ENCODE peak calls at places on chromosomes 5 and 9, in eight cellular contexts. Q, A, P, Y, J, S, U and T are unnamed samples.

GRCh38 chr5:96315431-96315830 is 117.6 kb downstream of the PCSK1 start:
- DNase-seq in P (no peak), U (no peak), A (no peak), J (no peak), S (no peak), Y (no peak), Q (no peak), T (no peak)

GRCh38 chr5:175548899-175549311 is 70.5 kb downstream of the SFXN1 start:
- DNase-seq in U (no peak), P (no peak), S (no peak), Y (no peak), Q (no peak), J (no peak), A (no peak), T (no peak)

GRCh38 chr5:153159611-153160010 is 330.9 kb upstream of the GRIA1 start:
- DNase-seq in U (peak), Y (peak), S (no peak), J (peak), P (peak), Q (no peak), A (peak), T (no peak)

GRCh38 chr9:133619791-133620190 is 10.6 kb upstream of the FAM163B start:
- DNase-seq in P (no peak), Y (peak), S (peak), A (no peak), U (no peak), Q (no peak), J (peak), T (no peak)

GRCh38 chr5:133824661-133825254 is 143.7 kb downstream of the C5orf15 start:
- DNase-seq in P (no peak), A (no peak), U (no peak), S (no peak), Y (no peak), Q (no peak), J (no peak), T (peak)

GRCh38 chr5:154367101-154367500 is 78.7 kb upstream of the SAP30L start:
- DNase-seq in Y (no peak), Q (no peak), J (peak), A (no peak), U (peak), P (peak), S (no peak), T (peak)

GRCh38 chr9:38047301-38048251 is 21.5 kb downstream of the SHB start:
- DNase-seq in J (peak), U (peak), S (no peak), Y (peak), Q (peak), A (peak), P (peak), T (no peak)

GRCh38 chr9:93900971-93901861 is 53.9 kb downstream of the BARX1 start:
- DNase-seq in Y (no peak), J (no peak), U (no peak), Q (no peak), A (no peak), S (no peak), P (no peak), T (no peak)

GRCh38 chr9:84371737-84372136 is 31.2 kb upstream of the SLC28A3 start:
- DNase-seq in Y (peak), A (peak), S (no peak), U (peak), P (peak), J (peak), Q (no peak), T (no peak)

GRCh38 chr5:83488821-83489220 is 17.3 kb downstream of the VCAN start:
- DNase-seq in Q (no peak), J (no peak), S (no peak), A (no peak), Y (peak), P (no peak), U (no peak), T (no peak)

GRCh38 chr9:16729656-16730055 is 140.8 kb downstream of the BNC2 start:
- DNase-seq in Q (no peak), P (no peak), S (no peak), U (no peak), J (no peak), Y (no peak), A (no peak), T (no peak)

GRCh38 chr5:81425569-81425968 is 31.6 kb upstream of the ACOT12 start:
- DNase-seq in J (peak), A (peak), U (peak), Y (peak), S (peak), Q (no peak), P (no peak), T (peak)

GRCh38 chr5:115831163-115831768 is 10.1 kb downstream of the ATG12 start:
- DNase-seq in Q (no peak), S (peak), A (peak), Y (peak), J (peak), U (peak), P (no peak), T (peak)

GRCh38 chr9:88322906-88323566 is 65.2 kb upstream of the SPIN1 start:
- DNase-seq in Q (peak), A (no peak), P (peak), J (peak), Y (peak), S (peak), U (peak), T (no peak)

GRCh38 chr5:18069790-18070189 is 435.5 kb downstream of the TAF11L14 start:
- DNase-seq in S (no peak), J (no peak), A (no peak), Q (no peak), P (no peak), Y (no peak), U (no peak), T (no peak)

GRCh38 chr5:68189613-68190012 is 25.9 kb upstream of the PIK3R1 start:
- DNase-seq in Y (no peak), J (no peak), P (no peak), U (no peak), Q (no peak), S (no peak), A (no peak), T (no peak)

GRCh38 chr5:82593481-82593880 is 315.3 kb upstream of the RPS23 start:
- DNase-seq in Y (peak), P (peak), U (peak), J (peak), A (no peak), Q (no peak), S (no peak), T (no peak)

GRCh38 chr5:109080481-109080880 is 329.3 kb downstream of the PJA2 start:
- DNase-seq in S (no peak), J (no peak), A (no peak), U (no peak), P (no peak), Q (no peak), Y (no peak), T (no peak)

GRCh38 chr5:173577166-173577565 is 39.3 kb downstream of the BOD1 start:
- DNase-seq in Y (no peak), P (no peak), U (no peak), A (no peak), S (no peak), Q (no peak), J (no peak), T (no peak)

GRCh38 chr5:136035837-136036236 is 7.0 kb downstream of the TGFBI start:
- DNase-seq in U (no peak), P (no peak), Q (no peak), S (no peak), J (no peak), Y (no peak), A (no peak), T (no peak)

GRCh38 chr9:33817327-33818166 is 587 bp downstream of the UBE2R2 start:
- DNase-seq in P (peak), A (peak), Y (peak), U (peak), J (peak), S (peak), Q (peak), T (peak)

GRCh38 chr5:163401271-163401670 is 36.1 kb upstream of the CCNG1 start:
- DNase-seq in Y (no peak), P (no peak), U (no peak), A (no peak), S (no peak), Q (no peak), J (no peak), T (no peak)

GRCh38 chr9:106228861-106229260 is 534.5 kb downstream of the TMEM38B start:
- DNase-seq in Q (peak), A (no peak), S (no peak), P (no peak), Y (no peak), J (no peak), U (no peak), T (no peak)

GRCh38 chr5:50751064-50751657 is 84.7 kb downstream of the PARP8 start:
- DNase-seq in P (peak), U (peak), J (peak), A (peak), Q (peak), Y (peak), S (peak), T (peak)

GRCh38 chr5:22708770-22709328 is 144.3 kb downstream of the CDH12 start:
- DNase-seq in S (no peak), Q (no peak), Y (no peak), A (no peak), J (no peak), U (no peak), P (no peak), T (no peak)
- TF ChIP-seq CTCF in S (no peak), Q (no peak), Y (no peak), A (no peak), J (no peak), U (no peak), P (no peak), T (no peak)

GRCh38 chr5:177303121-177303924 is at the start of the genes PRELID1 and RAB24:
- DNase-seq in P (peak), J (peak), Y (peak), Q (peak), U (peak), A (peak), S (peak), T (peak)
- TF ChIP-seq CTCF in P (peak), J (no peak), Y (peak), Q (peak), U (peak), A (peak), S (peak), T (peak)

DNA sequence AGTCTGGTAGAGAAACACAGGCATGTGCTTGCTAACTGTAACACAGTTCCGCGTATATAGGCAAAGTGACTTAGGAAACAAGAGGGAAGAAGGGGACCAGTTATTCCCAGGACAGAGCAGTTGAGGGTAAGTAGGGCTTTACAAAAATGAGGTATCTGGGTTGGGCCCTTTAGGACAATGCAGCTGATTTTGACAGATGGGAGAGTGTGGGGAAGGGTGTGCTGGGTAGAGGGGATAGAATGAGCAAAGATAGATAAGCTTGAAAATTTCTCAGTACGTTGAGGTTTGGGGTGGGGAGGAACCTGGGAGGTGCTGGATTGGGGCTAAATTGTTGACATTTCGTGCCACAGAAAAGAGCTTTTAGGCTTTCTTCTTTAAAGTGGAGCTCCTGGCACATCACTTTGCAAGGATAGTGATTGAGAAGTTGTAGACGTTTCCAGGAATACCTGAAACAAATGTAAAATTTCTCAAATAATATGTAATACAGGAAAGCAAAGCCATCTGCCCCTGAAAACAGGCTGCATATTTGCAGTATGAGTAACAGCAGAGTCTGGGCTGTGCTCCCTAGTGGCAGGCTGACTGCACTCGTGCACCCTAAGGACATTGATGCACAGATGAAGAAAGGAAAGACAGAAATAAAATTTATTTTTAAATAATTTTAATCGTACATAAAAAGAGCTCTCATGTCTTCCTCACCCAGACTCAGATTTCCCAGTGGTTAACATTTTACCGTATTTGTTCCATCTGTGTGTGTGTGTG is 145.0 kb upstream of the DMRT1 start:
- DNase-seq in U (peak), J (peak), Q (peak), Y (peak), S (no peak), P (peak), A (peak), T (no peak)
- TF ChIP-seq CTCF in U (peak), J (peak), Q (peak), Y (peak), S (no peak), P (peak), A (no peak), T (no peak)

GRCh38 chr5:145218982-145219381 is 616.2 kb downstream of the PRELID2 start:
- DNase-seq in S (no peak), Q (no peak), U (no peak), A (no peak), Y (no peak), P (no peak), J (no peak), T (no peak)

GRCh38 chr5:145220491-145220890 is 614.7 kb downstream of the PRELID2 start:
- DNase-seq in S (no peak), Q (no peak), U (no peak), Y (no peak), A (no peak), P (no peak), J (no peak), T (no peak)

GRCh38 chr5:145223582-145223981 is 611.6 kb downstream of the PRELID2 start:
- DNase-seq in P (no peak), Q (no peak), S (no peak), A (no peak), J (no peak), U (no peak), Y (no peak), T (no peak)

GRCh38 chr5:145222622-145223021 is 612.5 kb downstream of the PRELID2 start:
- DNase-seq in S (no peak), Y (no peak), Q (no peak), U (no peak), P (no peak), J (no peak), A (no peak), T (no peak)

GRCh38 chr5:145221416-145221815 is 613.7 kb downstream of the PRELID2 start:
- DNase-seq in S (no peak), J (peak), Y (no peak), A (no peak), Q (no peak), P (no peak), U (no peak), T (no peak)
- TF ChIP-seq CTCF in S (no peak), J (no peak), Y (no peak), A (no peak), Q (no peak), P (no peak), U (no peak), T (no peak)

DNA sequence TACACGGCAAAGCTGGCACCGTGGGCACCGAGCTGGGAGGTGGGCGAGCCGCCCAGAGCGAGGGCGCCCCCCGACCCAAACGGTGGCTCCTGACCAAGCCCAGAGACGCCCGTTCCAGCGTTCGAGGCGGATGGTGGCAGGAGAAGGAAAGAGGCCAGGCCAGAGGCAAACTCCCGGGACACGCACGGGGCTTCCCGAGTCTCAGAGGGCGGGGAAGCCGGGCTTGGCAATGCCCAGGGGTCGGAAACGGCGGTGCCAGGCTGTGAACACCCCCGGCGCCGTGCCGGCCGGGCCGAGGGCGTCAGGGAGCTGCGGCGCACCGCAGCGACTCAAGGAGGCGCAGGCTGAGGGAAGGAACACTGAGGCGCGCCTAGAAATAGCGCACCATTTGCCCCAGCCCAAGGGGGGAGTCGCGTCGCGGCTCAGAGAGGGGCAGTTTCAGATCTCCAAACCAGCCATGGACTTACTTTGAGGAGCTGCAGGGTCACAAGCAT is 397 bp downstream of the SPRY4 start:
- DNase-seq in Q (no peak), U (no peak), Y (no peak), S (no peak), A (peak), J (no peak), P (no peak), T (no peak)
- TF ChIP-seq CTCF in Q (peak), U (peak), Y (peak), S (no peak), A (no peak), J (peak), P (peak), T (no peak)

DNA sequence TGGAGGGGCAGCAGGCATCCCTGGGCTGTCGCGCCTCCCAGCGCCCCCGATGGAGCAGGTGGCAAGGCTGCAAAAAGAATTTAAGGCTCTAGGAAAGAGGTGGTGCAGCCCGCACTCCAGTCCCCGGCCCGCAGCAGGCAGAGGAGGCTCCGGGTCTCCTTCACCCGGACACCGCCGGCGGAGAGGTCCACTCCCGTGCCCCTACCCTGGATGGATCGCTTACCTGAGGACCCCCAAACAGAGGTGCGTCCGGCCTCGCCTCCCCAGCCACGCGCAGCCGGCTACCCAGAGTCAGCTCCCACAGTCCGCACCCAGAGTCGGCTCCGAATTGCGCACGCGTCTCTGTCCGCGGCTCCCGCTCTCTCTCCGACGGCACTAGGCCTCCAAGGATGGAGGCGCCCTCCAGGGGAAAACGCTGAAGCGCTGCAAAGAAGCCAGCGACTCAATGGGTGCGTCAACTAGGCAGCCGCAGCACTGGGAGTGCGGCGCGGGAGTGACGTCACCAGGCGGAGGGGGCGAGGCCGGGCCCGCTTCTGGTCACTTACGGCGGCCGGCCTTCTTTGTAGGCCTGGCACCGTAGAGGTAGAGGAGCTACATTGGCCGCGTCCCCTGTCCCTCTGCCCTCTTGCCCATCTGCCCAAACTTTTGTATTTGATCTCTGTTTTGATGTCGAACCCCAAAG is at the start of gene ELP1:
- DNase-seq in Q (peak), A (peak), P (peak), J (peak), Y (peak), S (peak), U (peak), T (peak)
- TF ChIP-seq CTCF in Q (peak), A (peak), P (peak), J (peak), Y (peak), S (peak), U (peak), T (peak)